ENCODE peak calls at places on chromosomes 11 and 22, in eight cellular contexts. One of them, this sample, is unnamed.

GRCh38 chr22:50267591-50268390 is 2.4 kb downstream of the MAPK11 start:
- DNase-seq in uterus: peak; percentile 71
- DNase-seq in brain microvascular endothelial cell: no peak
- DNase-seq in dorsolateral prefrontal cortex: no peak
- DNase-seq in A673: peak; percentile 75
- DNase-seq in lower lobe of right lung: peak; percentile 76
- DNase-seq in mesendoderm: no peak
- DNase-seq in gastrocnemius medialis: peak; percentile 88
- DNase-seq in this sample: no peak

GRCh38 chr22:38034278-38034882 is 22.8 kb upstream of the PICK1 start:
- DNase-seq in uterus: peak; percentile 64
- DNase-seq in brain microvascular endothelial cell: peak; percentile 91
- DNase-seq in dorsolateral prefrontal cortex: peak; percentile 77
- DNase-seq in A673: peak; percentile 76
- DNase-seq in lower lobe of right lung: peak; percentile 76
- DNase-seq in mesendoderm: peak; percentile 94
- DNase-seq in gastrocnemius medialis: peak; percentile 40
- DNase-seq in this sample: peak; percentile 67

GRCh38 chr11:90753546-90753945 is 530.7 kb upstream of the CHORDC1 start:
- DNase-seq in uterus: no peak
- DNase-seq in brain microvascular endothelial cell: peak; percentile 12
- DNase-seq in dorsolateral prefrontal cortex: no peak
- DNase-seq in A673: peak; percentile 7
- DNase-seq in lower lobe of right lung: no peak
- DNase-seq in mesendoderm: no peak
- DNase-seq in gastrocnemius medialis: no peak
- DNase-seq in this sample: no peak

GRCh38 chr11:33387586-33387985 is 130.4 kb downstream of the HIPK3 start:
- DNase-seq in uterus: no peak
- DNase-seq in brain microvascular endothelial cell: no peak
- DNase-seq in dorsolateral prefrontal cortex: no peak
- DNase-seq in A673: no peak
- DNase-seq in lower lobe of right lung: no peak
- DNase-seq in mesendoderm: no peak
- DNase-seq in gastrocnemius medialis: no peak
- DNase-seq in this sample: no peak

GRCh38 chr22:37431811-37432707 is 4.8 kb upstream of the ELFN2 start:
- DNase-seq in uterus: no peak
- DNase-seq in brain microvascular endothelial cell: peak; percentile 97
- DNase-seq in dorsolateral prefrontal cortex: no peak
- DNase-seq in A673: peak; percentile 72
- DNase-seq in lower lobe of right lung: no peak
- DNase-seq in mesendoderm: no peak
- DNase-seq in gastrocnemius medialis: no peak
- DNase-seq in this sample: no peak

GRCh38 chr22:48316876-48317250 is 1510.8 kb downstream of the BRD1 start:
- DNase-seq in uterus: peak; percentile 4
- DNase-seq in brain microvascular endothelial cell: no peak
- DNase-seq in dorsolateral prefrontal cortex: peak; percentile 17
- DNase-seq in A673: no peak
- DNase-seq in lower lobe of right lung: no peak
- DNase-seq in mesendoderm: no peak
- DNase-seq in gastrocnemius medialis: no peak
- DNase-seq in this sample: no peak

GRCh38 chr11:117259417-117259816 is 26.9 kb downstream of the RNF214 start:
- DNase-seq in uterus: no peak
- DNase-seq in brain microvascular endothelial cell: peak; percentile 12
- DNase-seq in dorsolateral prefrontal cortex: no peak
- DNase-seq in A673: no peak
- DNase-seq in lower lobe of right lung: no peak
- DNase-seq in mesendoderm: no peak
- DNase-seq in gastrocnemius medialis: no peak
- DNase-seq in this sample: no peak

GRCh38 chr22:26364066-26365015 is 64.7 kb upstream of the ASPHD2 start:
- DNase-seq in uterus: peak; percentile 21
- DNase-seq in brain microvascular endothelial cell: peak; percentile 89
- DNase-seq in dorsolateral prefrontal cortex: no peak
- DNase-seq in A673: peak; percentile 87
- DNase-seq in lower lobe of right lung: peak; percentile 51
- DNase-seq in mesendoderm: peak; percentile 96
- DNase-seq in gastrocnemius medialis: peak; percentile 37
- DNase-seq in this sample: peak; percentile 65

GRCh38 chr11:109023029-109023428 is 358.2 kb downstream of the DDX10 start:
- DNase-seq in uterus: no peak
- DNase-seq in brain microvascular endothelial cell: no peak
- DNase-seq in dorsolateral prefrontal cortex: no peak
- DNase-seq in A673: no peak
- DNase-seq in lower lobe of right lung: no peak
- DNase-seq in mesendoderm: no peak
- DNase-seq in gastrocnemius medialis: no peak
- DNase-seq in this sample: no peak

GRCh38 chr22:30000566-30000965 is 79.7 kb upstream of the HORMAD2 start:
- DNase-seq in uterus: no peak
- DNase-seq in brain microvascular endothelial cell: peak; percentile 56
- DNase-seq in dorsolateral prefrontal cortex: no peak
- DNase-seq in A673: no peak
- DNase-seq in lower lobe of right lung: no peak
- DNase-seq in mesendoderm: no peak
- DNase-seq in gastrocnemius medialis: no peak
- DNase-seq in this sample: no peak

GRCh38 chr22:28855355-28856094 is 27.8 kb upstream of the ZNRF3 start:
- DNase-seq in uterus: peak; percentile 30
- DNase-seq in brain microvascular endothelial cell: peak; percentile 57
- DNase-seq in dorsolateral prefrontal cortex: no peak
- DNase-seq in A673: peak; percentile 76
- DNase-seq in lower lobe of right lung: no peak
- DNase-seq in mesendoderm: peak; percentile 81
- DNase-seq in gastrocnemius medialis: peak; percentile 24
- DNase-seq in this sample: peak; percentile 60

GRCh38 chr11:61969391-61969758 is 1.9 kb upstream of the FTH1 start:
- DNase-seq in uterus: no peak
- DNase-seq in brain microvascular endothelial cell: no peak
- DNase-seq in dorsolateral prefrontal cortex: no peak
- DNase-seq in A673: no peak
- DNase-seq in lower lobe of right lung: no peak
- DNase-seq in mesendoderm: no peak
- DNase-seq in gastrocnemius medialis: no peak
- DNase-seq in this sample: no peak

GRCh38 chr11:64643258-64643881 is 52.4 kb downstream of the SLC22A12 start:
- DNase-seq in uterus: peak; percentile 63
- DNase-seq in brain microvascular endothelial cell: no peak
- DNase-seq in dorsolateral prefrontal cortex: peak; percentile 42
- DNase-seq in A673: peak; percentile 61
- DNase-seq in lower lobe of right lung: no peak
- DNase-seq in mesendoderm: peak; percentile 81
- DNase-seq in gastrocnemius medialis: no peak
- DNase-seq in this sample: no peak

GRCh38 chr11:65437436-65438227 is 15.0 kb downstream of the NEAT1 start:
- DNase-seq in uterus: no peak
- DNase-seq in brain microvascular endothelial cell: no peak
- DNase-seq in dorsolateral prefrontal cortex: no peak
- DNase-seq in A673: no peak
- DNase-seq in lower lobe of right lung: no peak
- DNase-seq in mesendoderm: no peak
- DNase-seq in gastrocnemius medialis: peak; percentile 24
- DNase-seq in this sample: peak; percentile 58

GRCh38 chr11:70077411-70078094 is 564 bp upstream of the ANO1 start:
- DNase-seq in uterus: no peak
- DNase-seq in brain microvascular endothelial cell: no peak
- DNase-seq in dorsolateral prefrontal cortex: peak; percentile 8
- DNase-seq in A673: no peak
- DNase-seq in lower lobe of right lung: no peak
- DNase-seq in mesendoderm: no peak
- DNase-seq in gastrocnemius medialis: no peak
- DNase-seq in this sample: no peak

GRCh38 chr22:39482768-39483167 is 19.3 kb upstream of the MIEF1 start:
- DNase-seq in uterus: no peak
- DNase-seq in brain microvascular endothelial cell: no peak
- DNase-seq in dorsolateral prefrontal cortex: no peak
- DNase-seq in A673: no peak
- DNase-seq in lower lobe of right lung: no peak
- DNase-seq in mesendoderm: no peak
- DNase-seq in gastrocnemius medialis: no peak
- DNase-seq in this sample: no peak

GRCh38 chr22:50276143-50276542 is 6.0 kb upstream of the MAPK11 start:
- DNase-seq in uterus: peak; percentile 53
- DNase-seq in brain microvascular endothelial cell: no peak
- DNase-seq in dorsolateral prefrontal cortex: peak; percentile 79
- DNase-seq in A673: peak; percentile 66
- DNase-seq in lower lobe of right lung: peak; percentile 88
- DNase-seq in mesendoderm: peak; percentile 55
- DNase-seq in gastrocnemius medialis: no peak
- DNase-seq in this sample: no peak

GRCh38 chr22:32644252-32645100 is 157.0 kb upstream of the TIMP3 start:
- DNase-seq in uterus: peak; percentile 39
- DNase-seq in brain microvascular endothelial cell: peak; percentile 25
- DNase-seq in dorsolateral prefrontal cortex: no peak
- DNase-seq in A673: no peak
- DNase-seq in lower lobe of right lung: peak; percentile 73
- DNase-seq in mesendoderm: peak; percentile 63
- DNase-seq in gastrocnemius medialis: peak; percentile 38
- DNase-seq in this sample: peak; percentile 78

GRCh38 chr22:39308614-39309363 is 10.6 kb downstream of the RPL3 start:
- DNase-seq in uterus: peak; percentile 78
- DNase-seq in brain microvascular endothelial cell: peak; percentile 96
- DNase-seq in dorsolateral prefrontal cortex: no peak
- DNase-seq in A673: peak; percentile 91
- DNase-seq in lower lobe of right lung: peak; percentile 69
- DNase-seq in mesendoderm: peak; percentile 86
- DNase-seq in gastrocnemius medialis: peak; percentile 63
- DNase-seq in this sample: peak; percentile 92

GRCh38 chr22:45206233-45206632 is 34.5 kb downstream of the KIAA0930 start:
- DNase-seq in uterus: no peak
- DNase-seq in brain microvascular endothelial cell: no peak
- DNase-seq in dorsolateral prefrontal cortex: no peak
- DNase-seq in A673: no peak
- DNase-seq in lower lobe of right lung: no peak
- DNase-seq in mesendoderm: no peak
- DNase-seq in gastrocnemius medialis: no peak
- DNase-seq in this sample: no peak

GRCh38 chr11:111871693-111872161 is 346 bp upstream of the ALG9 start:
- DNase-seq in uterus: no peak
- DNase-seq in brain microvascular endothelial cell: no peak
- DNase-seq in dorsolateral prefrontal cortex: no peak
- DNase-seq in A673: no peak
- DNase-seq in lower lobe of right lung: no peak
- DNase-seq in mesendoderm: no peak
- DNase-seq in gastrocnemius medialis: no peak
- DNase-seq in this sample: no peak

GRCh38 chr11:128610765-128611617 is 23.6 kb upstream of the ETS1 start:
- DNase-seq in uterus: no peak
- DNase-seq in brain microvascular endothelial cell: no peak
- DNase-seq in dorsolateral prefrontal cortex: no peak
- DNase-seq in A673: no peak
- DNase-seq in lower lobe of right lung: no peak
- DNase-seq in mesendoderm: no peak
- DNase-seq in gastrocnemius medialis: no peak
- DNase-seq in this sample: no peak

GRCh38 chr11:65584723-65585171 is 8.9 kb downstream of the EHBP1L1 start:
- DNase-seq in uterus: no peak
- DNase-seq in brain microvascular endothelial cell: no peak
- DNase-seq in dorsolateral prefrontal cortex: no peak
- DNase-seq in A673: no peak
- DNase-seq in lower lobe of right lung: no peak
- DNase-seq in mesendoderm: no peak
- DNase-seq in gastrocnemius medialis: no peak
- DNase-seq in this sample: no peak

GRCh38 chr11:20114588-20114987 is 45.7 kb downstream of the DBX1 start:
- DNase-seq in uterus: no peak
- DNase-seq in brain microvascular endothelial cell: no peak
- DNase-seq in dorsolateral prefrontal cortex: no peak
- DNase-seq in A673: no peak
- DNase-seq in lower lobe of right lung: no peak
- DNase-seq in mesendoderm: no peak
- DNase-seq in gastrocnemius medialis: no peak
- DNase-seq in this sample: no peak
- H3K27ac ChIP-seq in uterus: no peak overlapping the region
- H3K27ac ChIP-seq in brain microvascular endothelial cell: no peak overlapping the region
- H3K27ac ChIP-seq in dorsolateral prefrontal cortex: no peak overlapping the region
- H3K27ac ChIP-seq in A673: no peak overlapping the region
- H3K27ac ChIP-seq in lower lobe of right lung: no peak overlapping the region
- H3K27ac ChIP-seq in mesendoderm: no peak overlapping the region
- H3K27ac ChIP-seq in gastrocnemius medialis: no peak overlapping the region
- H3K27ac ChIP-seq in this sample: no peak overlapping the region

DNA sequence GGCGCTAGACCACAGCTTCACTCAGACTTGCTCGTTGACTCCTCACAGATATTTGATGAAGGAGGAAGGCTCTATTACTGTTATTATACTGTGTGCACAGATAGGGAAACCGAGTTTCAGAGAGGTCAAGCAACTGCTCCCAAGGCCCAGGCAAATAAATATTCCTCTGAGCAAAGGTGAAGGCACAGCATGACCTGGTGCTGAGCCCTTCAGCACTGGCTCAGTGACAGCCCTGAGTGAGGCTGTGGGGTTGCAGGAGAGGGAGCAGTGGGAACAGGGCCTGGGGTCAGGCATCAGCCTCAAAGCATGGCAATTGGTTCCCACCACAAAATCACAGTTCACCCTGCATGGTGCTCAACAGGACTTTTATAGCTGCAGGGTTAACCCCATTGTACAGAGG is 7.1 kb downstream of the POLR3H start:
- DNase-seq in uterus: no peak
- DNase-seq in brain microvascular endothelial cell: no peak
- DNase-seq in dorsolateral prefrontal cortex: no peak
- DNase-seq in A673: no peak
- DNase-seq in lower lobe of right lung: no peak
- DNase-seq in mesendoderm: no peak
- DNase-seq in gastrocnemius medialis: no peak
- DNase-seq in this sample: no peak
- H3K27ac ChIP-seq in uterus: no peak overlapping the region
- H3K27ac ChIP-seq in brain microvascular endothelial cell: no peak overlapping the region
- H3K27ac ChIP-seq in dorsolateral prefrontal cortex: peak overlapping the region; percentile 85
- H3K27ac ChIP-seq in A673: no peak overlapping the region
- H3K27ac ChIP-seq in lower lobe of right lung: no peak overlapping the region
- H3K27ac ChIP-seq in mesendoderm: no peak overlapping the region
- H3K27ac ChIP-seq in gastrocnemius medialis: no peak overlapping the region
- H3K27ac ChIP-seq in this sample: no peak overlapping the region

DNA sequence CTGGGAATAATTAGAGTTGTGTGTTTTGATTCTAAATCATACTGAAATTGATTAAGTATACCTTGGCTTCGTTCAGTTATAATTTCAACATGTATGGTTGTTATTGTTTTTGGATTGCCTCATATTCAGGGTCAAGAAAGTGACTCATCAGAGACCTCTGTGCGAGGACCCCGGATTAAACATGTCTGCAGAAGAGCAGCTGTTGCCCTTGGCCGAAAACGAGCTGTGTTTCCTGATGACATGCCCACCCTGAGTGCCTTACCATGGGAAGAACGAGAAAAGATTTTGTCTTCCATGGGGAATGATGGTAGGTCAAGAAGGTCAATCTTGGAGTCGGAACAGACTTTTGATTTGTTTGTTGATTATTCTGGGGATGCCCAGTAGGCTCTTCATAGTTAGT is 40.4 kb downstream of the KMT2A start:
- DNase-seq in uterus: no peak
- DNase-seq in brain microvascular endothelial cell: peak; percentile 8
- DNase-seq in dorsolateral prefrontal cortex: no peak
- DNase-seq in A673: no peak
- DNase-seq in lower lobe of right lung: no peak
- DNase-seq in mesendoderm: no peak
- DNase-seq in gastrocnemius medialis: no peak
- DNase-seq in this sample: no peak
- H3K27ac ChIP-seq in uterus: no peak overlapping the region
- H3K27ac ChIP-seq in brain microvascular endothelial cell: no peak overlapping the region
- H3K27ac ChIP-seq in dorsolateral prefrontal cortex: no peak overlapping the region
- H3K27ac ChIP-seq in A673: no peak overlapping the region
- H3K27ac ChIP-seq in lower lobe of right lung: no peak overlapping the region
- H3K27ac ChIP-seq in mesendoderm: no peak overlapping the region
- H3K27ac ChIP-seq in gastrocnemius medialis: no peak overlapping the region
- H3K27ac ChIP-seq in this sample: no peak overlapping the region

GRCh38 chr11:95349345-95349942 is 118.4 kb upstream of the SESN3 start:
- DNase-seq in uterus: no peak
- DNase-seq in brain microvascular endothelial cell: no peak
- DNase-seq in dorsolateral prefrontal cortex: no peak
- DNase-seq in A673: no peak
- DNase-seq in lower lobe of right lung: no peak
- DNase-seq in mesendoderm: no peak
- DNase-seq in gastrocnemius medialis: no peak
- DNase-seq in this sample: no peak
- H3K27ac ChIP-seq in uterus: no peak overlapping the region
- H3K27ac ChIP-seq in brain microvascular endothelial cell: no peak overlapping the region
- H3K27ac ChIP-seq in dorsolateral prefrontal cortex: no peak overlapping the region
- H3K27ac ChIP-seq in A673: no peak overlapping the region
- H3K27ac ChIP-seq in lower lobe of right lung: no peak overlapping the region
- H3K27ac ChIP-seq in mesendoderm: no peak overlapping the region
- H3K27ac ChIP-seq in gastrocnemius medialis: no peak overlapping the region
- H3K27ac ChIP-seq in this sample: no peak overlapping the region